ENCODE peak calls at places on chromosomes 2 and 18, in seven cellular contexts. One of them, this sample, is unnamed.

GRCh38 chr2:71212336-71212735 is 14.6 kb downstream of the PAIP2B start:
- DNase-seq in A549: no peak
- DNase-seq in K562: no peak
- DNase-seq in cardiac muscle cell: peak; percentile 3
- DNase-seq in IMR-90: no peak
- DNase-seq in hepatocyte: no peak
- DNase-seq in breast epithelium: no peak
- DNase-seq in this sample: no peak

GRCh38 chr18:50679656-50680055 is 119.8 kb downstream of the MAPK4 start:
- DNase-seq in A549: no peak
- DNase-seq in K562: no peak
- DNase-seq in cardiac muscle cell: no peak
- DNase-seq in IMR-90: no peak
- DNase-seq in hepatocyte: no peak
- DNase-seq in breast epithelium: no peak
- DNase-seq in this sample: no peak

GRCh38 chr2:54629914-54630609 is 93.4 kb upstream of the EML6 start:
- DNase-seq in A549: peak; percentile 69
- DNase-seq in K562: no peak
- DNase-seq in cardiac muscle cell: peak; percentile 46
- DNase-seq in IMR-90: peak; percentile 66
- DNase-seq in hepatocyte: peak; percentile 79
- DNase-seq in breast epithelium: no peak
- DNase-seq in this sample: no peak

GRCh38 chr2:112821142-112821541 is 15.4 kb downstream of the IL1B start:
- DNase-seq in A549: no peak
- DNase-seq in K562: no peak
- DNase-seq in cardiac muscle cell: no peak
- DNase-seq in IMR-90: no peak
- DNase-seq in hepatocyte: no peak
- DNase-seq in breast epithelium: no peak
- DNase-seq in this sample: no peak

GRCh38 chr2:58215429-58215828 is 25.7 kb downstream of the FANCL start:
- DNase-seq in A549: no peak
- DNase-seq in K562: no peak
- DNase-seq in cardiac muscle cell: peak; percentile 78
- DNase-seq in IMR-90: peak; percentile 34
- DNase-seq in hepatocyte: no peak
- DNase-seq in breast epithelium: no peak
- DNase-seq in this sample: no peak

GRCh38 chr2:26215833-26216232 is 28.6 kb downstream of the HADHA start:
- DNase-seq in A549: no peak
- DNase-seq in K562: no peak
- DNase-seq in cardiac muscle cell: no peak
- DNase-seq in IMR-90: no peak
- DNase-seq in hepatocyte: no peak
- DNase-seq in breast epithelium: no peak
- DNase-seq in this sample: no peak

GRCh38 chr18:63320690-63321265 is 1.2 kb upstream of the BCL2 start:
- DNase-seq in A549: no peak
- DNase-seq in K562: peak; percentile 32
- DNase-seq in cardiac muscle cell: peak; percentile 61
- DNase-seq in IMR-90: peak; percentile 32
- DNase-seq in hepatocyte: peak; percentile 54
- DNase-seq in breast epithelium: peak; percentile 75
- DNase-seq in this sample: peak; percentile 91

GRCh38 chr2:199740111-199740428 is 110.9 kb downstream of the FTCDNL1 start:
- DNase-seq in A549: no peak
- DNase-seq in K562: no peak
- DNase-seq in cardiac muscle cell: no peak
- DNase-seq in IMR-90: no peak
- DNase-seq in hepatocyte: no peak
- DNase-seq in breast epithelium: no peak
- DNase-seq in this sample: no peak

GRCh38 chr18:711693-712400 is 583 bp downstream of the ENOSF1 start:
- DNase-seq in A549: peak; percentile 50
- DNase-seq in K562: peak; percentile 61
- DNase-seq in cardiac muscle cell: peak; percentile 95
- DNase-seq in IMR-90: peak; percentile 88
- DNase-seq in hepatocyte: peak; percentile 87
- DNase-seq in breast epithelium: peak; percentile 55
- DNase-seq in this sample: peak; percentile 81

GRCh38 chr2:196168181-196168580 is 3.2 kb downstream of the STK17B start:
- DNase-seq in A549: no peak
- DNase-seq in K562: no peak
- DNase-seq in cardiac muscle cell: no peak
- DNase-seq in IMR-90: peak; percentile 68
- DNase-seq in hepatocyte: no peak
- DNase-seq in breast epithelium: no peak
- DNase-seq in this sample: no peak

GRCh38 chr18:69401475-69402218 is 959 bp downstream of the DOK6 start:
- DNase-seq in A549: peak; percentile 2
- DNase-seq in K562: no peak
- DNase-seq in cardiac muscle cell: peak; percentile 40
- DNase-seq in IMR-90: peak; percentile 8
- DNase-seq in hepatocyte: peak; percentile 32
- DNase-seq in breast epithelium: no peak
- DNase-seq in this sample: peak; percentile 79

GRCh38 chr2:32135409-32135808 is 30.3 kb upstream of the SLC30A6 start:
- DNase-seq in A549: peak; percentile 94
- DNase-seq in K562: peak; percentile 41
- DNase-seq in cardiac muscle cell: peak; percentile 68
- DNase-seq in IMR-90: peak; percentile 80
- DNase-seq in hepatocyte: peak; percentile 65
- DNase-seq in breast epithelium: no peak
- DNase-seq in this sample: no peak

GRCh38 chr2:36177282-36177681 is 178.3 kb upstream of the CRIM1 start:
- DNase-seq in A549: no peak
- DNase-seq in K562: no peak
- DNase-seq in cardiac muscle cell: no peak
- DNase-seq in IMR-90: no peak
- DNase-seq in hepatocyte: no peak
- DNase-seq in breast epithelium: no peak
- DNase-seq in this sample: no peak

GRCh38 chr2:53632714-53633113 is 134.9 kb upstream of the CHAC2 start:
- DNase-seq in A549: no peak
- DNase-seq in K562: no peak
- DNase-seq in cardiac muscle cell: peak; percentile 24
- DNase-seq in IMR-90: peak; percentile 2
- DNase-seq in hepatocyte: no peak
- DNase-seq in breast epithelium: no peak
- DNase-seq in this sample: no peak

GRCh38 chr2:134934641-134935040 is 16.0 kb downstream of the CCNT2 start:
- DNase-seq in A549: no peak
- DNase-seq in K562: no peak
- DNase-seq in cardiac muscle cell: peak; percentile 11
- DNase-seq in IMR-90: no peak
- DNase-seq in hepatocyte: no peak
- DNase-seq in breast epithelium: no peak
- DNase-seq in this sample: no peak

GRCh38 chr2:223538920-223539440 is 63.2 kb downstream of the SCG2 start:
- DNase-seq in A549: no peak
- DNase-seq in K562: no peak
- DNase-seq in cardiac muscle cell: peak; percentile 57
- DNase-seq in IMR-90: no peak
- DNase-seq in hepatocyte: peak; percentile 26
- DNase-seq in breast epithelium: no peak
- DNase-seq in this sample: no peak

GRCh38 chr2:242024751-242025355 is 155.3 kb downstream of the RTP5 start:
- DNase-seq in A549: no peak
- DNase-seq in K562: no peak
- DNase-seq in cardiac muscle cell: no peak
- DNase-seq in IMR-90: no peak
- DNase-seq in hepatocyte: no peak
- DNase-seq in breast epithelium: peak; percentile 42
- DNase-seq in this sample: no peak

GRCh38 chr2:9613291-9613690 is 17.5 kb downstream of the YWHAQ start:
- DNase-seq in A549: no peak
- DNase-seq in K562: no peak
- DNase-seq in cardiac muscle cell: peak; percentile 82
- DNase-seq in IMR-90: peak; percentile 91
- DNase-seq in hepatocyte: no peak
- DNase-seq in breast epithelium: no peak
- DNase-seq in this sample: no peak

GRCh38 chr2:32464441-32464840 is 107.6 kb downstream of the BIRC6 start:
- DNase-seq in A549: no peak
- DNase-seq in K562: no peak
- DNase-seq in cardiac muscle cell: no peak
- DNase-seq in IMR-90: peak; percentile 17
- DNase-seq in hepatocyte: no peak
- DNase-seq in breast epithelium: no peak
- DNase-seq in this sample: no peak

DNA sequence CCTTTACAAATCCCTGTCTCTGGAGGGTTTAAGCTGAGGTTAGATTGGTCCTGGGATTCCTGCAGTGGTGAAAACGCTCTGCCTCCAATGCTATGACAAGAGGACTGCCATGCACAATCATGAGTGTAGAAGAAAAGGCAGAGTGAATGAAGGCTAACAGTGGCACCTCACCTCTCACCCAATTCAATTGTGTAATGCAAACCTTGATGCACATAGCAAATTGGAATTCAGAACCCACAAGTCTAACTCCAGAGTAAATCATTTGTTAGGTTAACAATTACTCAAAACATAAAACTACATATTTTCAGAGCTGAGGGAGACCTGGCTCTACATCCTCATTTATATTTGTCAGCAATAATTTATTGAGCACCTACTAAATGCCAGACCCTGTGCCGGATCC is 1.8 kb downstream of the TGFBRAP1 start:
- DNase-seq in A549: no peak
- DNase-seq in K562: no peak
- DNase-seq in cardiac muscle cell: no peak
- DNase-seq in IMR-90: no peak
- DNase-seq in hepatocyte: no peak
- DNase-seq in breast epithelium: no peak
- DNase-seq in this sample: no peak
- H3K4me3 ChIP-seq in A549: no peak overlapping the region
- H3K4me3 ChIP-seq in K562: no peak overlapping the region
- H3K4me3 ChIP-seq in cardiac muscle cell: no peak overlapping the region
- H3K4me3 ChIP-seq in IMR-90: no peak overlapping the region
- H3K4me3 ChIP-seq in hepatocyte: no peak overlapping the region
- H3K4me3 ChIP-seq in breast epithelium: no peak overlapping the region
- H3K4me3 ChIP-seq in this sample: no peak overlapping the region

GRCh38 chr18:22417496-22418188 is at the start of gene CTAGE1:
- DNase-seq in A549: no peak
- DNase-seq in K562: no peak
- DNase-seq in cardiac muscle cell: no peak
- DNase-seq in IMR-90: peak; percentile 65
- DNase-seq in hepatocyte: no peak
- DNase-seq in breast epithelium: no peak
- DNase-seq in this sample: no peak

GRCh38 chr18:22424564-22424963 is 6.8 kb upstream of the CTAGE1 start:
- DNase-seq in A549: no peak
- DNase-seq in K562: no peak
- DNase-seq in cardiac muscle cell: peak; percentile 56
- DNase-seq in IMR-90: no peak
- DNase-seq in hepatocyte: no peak
- DNase-seq in breast epithelium: no peak
- DNase-seq in this sample: no peak

GRCh38 chr18:22420649-22421048 is 2.9 kb upstream of the CTAGE1 start:
- DNase-seq in A549: no peak
- DNase-seq in K562: no peak
- DNase-seq in cardiac muscle cell: no peak
- DNase-seq in IMR-90: no peak
- DNase-seq in hepatocyte: no peak
- DNase-seq in breast epithelium: no peak
- DNase-seq in this sample: no peak

GRCh38 chr18:22427797-22428549 is 10.3 kb upstream of the CTAGE1 start:
- DNase-seq in A549: no peak
- DNase-seq in K562: no peak
- DNase-seq in cardiac muscle cell: no peak
- DNase-seq in IMR-90: no peak
- DNase-seq in hepatocyte: no peak
- DNase-seq in breast epithelium: no peak
- DNase-seq in this sample: no peak

GRCh38 chr18:22422909-22423548 is 5.3 kb upstream of the CTAGE1 start:
- DNase-seq in A549: no peak
- DNase-seq in K562: no peak
- DNase-seq in cardiac muscle cell: peak; percentile 76
- DNase-seq in IMR-90: peak; percentile 87
- DNase-seq in hepatocyte: no peak
- DNase-seq in breast epithelium: no peak
- DNase-seq in this sample: peak; percentile 17
- TF ChIP-seq CTCF in A549: no peak
- TF ChIP-seq CTCF in K562: no peak
- TF ChIP-seq CTCF in cardiac muscle cell: no peak
- TF ChIP-seq CTCF in IMR-90: no peak
- TF ChIP-seq CTCF in hepatocyte: no peak
- TF ChIP-seq CTCF in breast epithelium: no peak
- TF ChIP-seq CTCF in this sample: no peak

GRCh38 chr2:203242518-203242917 is 3.7 kb downstream of the CYP20A1 start:
- DNase-seq in A549: no peak
- DNase-seq in K562: no peak
- DNase-seq in cardiac muscle cell: no peak
- DNase-seq in IMR-90: no peak
- DNase-seq in hepatocyte: no peak
- DNase-seq in breast epithelium: no peak
- DNase-seq in this sample: no peak

GRCh38 chr2:203238329-203238710 is 498 bp upstream of the CYP20A1 start:
- DNase-seq in A549: no peak
- DNase-seq in K562: no peak
- DNase-seq in cardiac muscle cell: no peak
- DNase-seq in IMR-90: no peak
- DNase-seq in hepatocyte: no peak
- DNase-seq in breast epithelium: no peak
- DNase-seq in this sample: no peak

GRCh38 chr2:203237501-203238238 is 1.1 kb upstream of the CYP20A1 start:
- DNase-seq in A549: no peak
- DNase-seq in K562: peak; percentile 5
- DNase-seq in cardiac muscle cell: no peak
- DNase-seq in IMR-90: no peak
- DNase-seq in hepatocyte: no peak
- DNase-seq in breast epithelium: no peak
- DNase-seq in this sample: no peak

GRCh38 chr2:203238711-203239526 is at the start of gene CYP20A1:
- DNase-seq in A549: peak; percentile 84
- DNase-seq in K562: peak; percentile 85
- DNase-seq in cardiac muscle cell: peak; percentile 98
- DNase-seq in IMR-90: peak; percentile 94
- DNase-seq in hepatocyte: peak; percentile 98
- DNase-seq in breast epithelium: peak; percentile 94
- DNase-seq in this sample: peak; percentile 94

DNA sequence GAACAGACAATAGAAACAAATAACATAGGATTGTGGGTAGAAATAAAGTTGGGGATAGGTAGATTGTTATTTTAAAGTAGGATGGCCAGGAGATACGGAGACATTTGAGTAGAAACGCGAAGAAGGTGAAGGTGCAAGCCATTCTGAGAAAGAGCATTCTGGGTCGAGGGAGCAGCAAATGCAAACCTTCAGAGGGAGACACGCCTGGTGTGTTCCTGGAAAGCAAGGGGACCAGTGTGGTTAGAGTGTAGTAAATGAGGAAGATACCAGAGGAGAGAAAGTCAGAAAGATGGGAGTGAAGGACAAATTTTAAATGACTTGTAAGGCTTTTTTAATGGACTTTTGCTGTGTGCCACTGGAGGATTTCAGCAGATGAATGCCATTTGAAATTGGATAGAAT is 1.7 kb downstream of the CYP20A1 start:
- DNase-seq in A549: no peak
- DNase-seq in K562: no peak
- DNase-seq in cardiac muscle cell: no peak
- DNase-seq in IMR-90: no peak
- DNase-seq in hepatocyte: no peak
- DNase-seq in breast epithelium: no peak
- DNase-seq in this sample: no peak
- H3K4me3 ChIP-seq in A549: no peak overlapping the region
- H3K4me3 ChIP-seq in K562: peak overlapping the region; percentile 63
- H3K4me3 ChIP-seq in cardiac muscle cell: peak overlapping the region; percentile 57
- H3K4me3 ChIP-seq in IMR-90: no peak overlapping the region
- H3K4me3 ChIP-seq in hepatocyte: peak overlapping the region; percentile 95
- H3K4me3 ChIP-seq in breast epithelium: no peak overlapping the region
- H3K4me3 ChIP-seq in this sample: no peak overlapping the region

GRCh38 chr2:153787612-153788011 is 84.1 kb upstream of the GALNT13 start:
- DNase-seq in A549: no peak
- DNase-seq in K562: no peak
- DNase-seq in cardiac muscle cell: no peak
- DNase-seq in IMR-90: no peak
- DNase-seq in hepatocyte: no peak
- DNase-seq in breast epithelium: no peak
- DNase-seq in this sample: no peak
- TF ChIP-seq CTCF in A549: peak; percentile 20
- TF ChIP-seq CTCF in K562: no peak
- TF ChIP-seq CTCF in cardiac muscle cell: no peak
- TF ChIP-seq CTCF in IMR-90: no peak
- TF ChIP-seq CTCF in hepatocyte: no peak
- TF ChIP-seq CTCF in breast epithelium: no peak
- TF ChIP-seq CTCF in this sample: no peak